ENCODE peak calls at places on chromosome 13, in four cellular contexts. M is lower leg skin, Q is AG10803, K is ELF-1. O is an unnamed sample.

GRCh38 chr13:94636942-94637578 is 35.4 kb downstream of the GPR180 start:
- DNase-seq in M (no peak), Q (no peak), K (no peak), O (no peak)

GRCh38 chr13:27500806-27501534 is 50.6 kb upstream of the MTIF3 start:
- DNase-seq in M (no peak), Q (no peak), K (no peak), O (no peak)

GRCh38 chr13:50222569-50223332 is 207.5 kb downstream of the KCNRG start:
- DNase-seq in M (no peak), Q (peak), K (no peak), O (peak)

GRCh38 chr13:45207319-45207718 is 6.5 kb upstream of the KCTD4 start:
- DNase-seq in M (no peak), Q (no peak), K (no peak), O (no peak)

GRCh38 chr13:76973920-76974617 is 17.8 kb upstream of the CLN5 start:
- DNase-seq in M (no peak), Q (no peak), K (peak), O (no peak)

GRCh38 chr13:45024847-45025246 is 35.5 kb downstream of the GPALPP1 start:
- DNase-seq in M (no peak), Q (no peak), K (no peak), O (no peak)

GRCh38 chr13:86464193-86464592 is 665.0 kb upstream of the SLITRK6 start:
- DNase-seq in M (no peak), Q (no peak), K (no peak), O (no peak)

GRCh38 chr13:46116653-46117502 is 12.0 kb upstream of the CPB2 start:
- DNase-seq in M (no peak), Q (no peak), K (no peak), O (no peak)

GRCh38 chr13:109917422-109917821 is 131.0 kb upstream of the IRS2 start:
- DNase-seq in M (no peak), Q (no peak), K (no peak), O (no peak)

GRCh38 chr13:53562419-53562818 is 533.8 kb downstream of the OLFM4 start:
- DNase-seq in M (no peak), Q (no peak), K (no peak), O (no peak)

GRCh38 chr13:30020726-30021312 is 170.4 kb upstream of the UBL3 start:
- DNase-seq in M (no peak), Q (peak), K (no peak), O (no peak)

GRCh38 chr13:47846886-47847285 is 154.2 kb downstream of the SUCLA2 start:
- DNase-seq in M (no peak), Q (no peak), K (no peak), O (no peak)

GRCh38 chr13:101681834-101682233 is 229.4 kb downstream of the ITGBL1 start:
- DNase-seq in M (no peak), Q (peak), K (no peak), O (no peak)

GRCh38 chr13:83709751-83710515 is 172.3 kb downstream of the SLITRK1 start:
- DNase-seq in M (no peak), Q (no peak), K (no peak), O (no peak)

GRCh38 chr13:57823704-57824103 is 192.2 kb downstream of the PCDH17 start:
- DNase-seq in M (no peak), Q (no peak), K (no peak), O (no peak)

GRCh38 chr13:105333416-105333815 is 1202.0 kb downstream of the EFNB2 start:
- DNase-seq in M (no peak), Q (peak), K (no peak), O (no peak)

GRCh38 chr13:113145496-113145895 is 13.0 kb upstream of the PROZ start:
- DNase-seq in M (no peak), Q (no peak), K (no peak), O (no peak)

GRCh38 chr13:28540612-28541011 is 45.7 kb upstream of the FLT1 start:
- DNase-seq in M (no peak), Q (no peak), K (peak), O (no peak)